ENCODE peak calls at places on chromosomes 4 and X, in five cellular contexts. E is fibroblast of lung; N is right lobe of liver; W is CD8-positive, alpha-beta T cell; G is ascending aorta. F is an unnamed sample. For H3K4me1 and H3K36me3, the result is how much of the 10 kb centered on the place peaks cover.

GRCh38 chr4:189278559-189279165 is 662.0 kb upstream of the FRG1 start:
- DNase-seq in E (no peak), N (no peak), W (no peak), G (no peak), F (no peak)

GRCh38 chr4:79949186-79949585 is 123.8 kb downstream of the ANTXR2 start:
- DNase-seq in E (no peak), N (no peak), W (no peak), G (no peak), F (no peak)

GRCh38 chr4:23041501-23041900 is 348.8 kb downstream of the GBA3 start:
- DNase-seq in E (peak), N (no peak), W (no peak), G (no peak), F (no peak)

GRCh38 chr4:169243808-169244207 is 26.9 kb downstream of the SH3RF1 start:
- DNase-seq in E (peak), N (no peak), W (no peak), G (no peak), F (no peak)

GRCh38 chr4:132266374-132266773 is 882.7 kb upstream of the PCDH10 start:
- DNase-seq in E (no peak), N (no peak), W (no peak), G (no peak), F (no peak)

GRCh38 chr4:16205298-16206164 is 20.7 kb downstream of the TAPT1 start:
- DNase-seq in E (no peak), N (no peak), W (no peak), G (no peak), F (no peak)

GRCh38 chr4:163949976-163950601 is 455.6 kb downstream of the TMA16 start:
- DNase-seq in E (no peak), N (no peak), W (no peak), G (no peak), F (no peak)

GRCh38 chr4:160611181-160611580 is 1508.3 kb downstream of the RAPGEF2 start:
- DNase-seq in E (no peak), N (no peak), W (no peak), G (no peak), F (no peak)

GRCh38 chrX:106391284-106391852 is 220.4 kb upstream of the RADX start:
- DNase-seq in E (peak), N (no peak), W (no peak), G (no peak), F (no peak)

GRCh38 chr4:43855283-43855682 is 593.3 kb downstream of the KCTD8 start:
- DNase-seq in E (no peak), N (no peak), W (no peak), G (no peak), F (no peak)

GRCh38 chr4:161564230-161564834 is 599.5 kb downstream of the FSTL5 start:
- DNase-seq in E (peak), N (no peak), W (no peak), G (no peak), F (no peak)

GRCh38 chr4:7354937-7355336 is 79.8 kb downstream of the PSAPL1 start:
- DNase-seq in E (no peak), N (no peak), W (no peak), G (no peak), F (no peak)

DNA sequence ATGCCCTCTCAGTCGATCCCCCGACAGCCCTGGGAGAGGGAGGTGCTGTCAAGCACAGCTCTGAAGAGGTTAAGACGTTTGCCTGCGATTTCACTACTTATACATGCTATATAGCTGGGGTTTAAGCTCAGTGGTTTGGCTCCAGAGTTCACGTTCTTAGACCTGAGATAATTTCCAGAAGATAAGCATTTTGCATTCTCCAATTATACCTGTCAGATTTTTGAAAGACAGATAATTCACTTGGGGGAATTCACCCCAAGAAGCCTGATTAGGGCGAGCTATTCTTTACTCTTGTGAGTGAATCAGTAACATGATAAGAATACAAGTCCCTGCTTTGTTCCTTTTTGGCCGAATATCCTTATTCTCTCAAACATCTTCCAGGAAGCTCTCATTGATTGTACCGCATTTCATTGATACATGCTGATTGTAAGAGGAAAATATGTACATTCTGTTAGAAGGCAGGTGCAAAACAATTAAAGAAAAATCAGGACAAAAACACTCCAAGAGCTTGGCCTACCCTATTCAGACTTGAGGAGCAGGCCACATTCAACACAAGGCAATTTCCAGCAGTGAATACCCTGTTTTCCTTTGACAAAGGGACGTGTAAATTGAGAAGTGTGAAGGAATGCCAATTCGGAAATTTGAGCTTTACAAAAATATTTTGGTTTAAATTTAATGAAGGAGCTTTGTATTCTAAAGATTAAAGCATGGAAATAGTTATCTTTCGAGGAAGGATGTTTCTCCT is 30.2 kb downstream of the TENM3 start:
- DNase-seq in E (no peak), N (no peak), W (no peak), G (no peak), F (no peak)
- H3K4me1 ChIP-seq in E (under half), N (under half), W (under half), G (under half), F (under half)

GRCh38 chr4:48506716-48507115 is 16.7 kb downstream of the ZAR1 start:
- DNase-seq in E (no peak), N (no peak), W (no peak), G (no peak), F (no peak)
- H3K36me3 ChIP-seq in E (under half), N (under half), W (under half), G (half or more), F (half or more)

DNA sequence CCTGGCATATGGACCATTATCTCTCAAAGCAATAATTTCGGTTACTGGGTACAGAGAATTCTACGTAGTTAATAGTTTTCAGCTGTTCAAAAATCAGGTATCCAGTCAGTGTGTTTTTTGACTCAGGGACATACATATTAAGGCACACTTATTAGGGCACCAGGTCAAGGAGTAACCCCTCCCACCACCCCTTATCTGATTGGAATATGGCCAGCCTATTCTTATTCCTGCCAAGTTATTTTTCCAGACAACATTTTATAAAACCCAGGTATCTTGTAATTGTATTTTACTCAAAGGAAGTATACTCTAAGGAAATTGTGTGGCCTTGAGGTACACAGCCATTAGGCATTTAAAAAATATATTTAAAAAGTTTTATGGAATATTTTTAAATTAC is 4.3 kb downstream of the ZFX start:
- DNase-seq in E (no peak), N (no peak), W (no peak), G (no peak), F (no peak)
- H3K27ac ChIP-seq in E (no peak), N (no peak), W (no peak), G (no peak), F (peak)

GRCh38 chrX:69020316-69020715 is 144.9 kb downstream of the PJA1 start:
- DNase-seq in E (no peak), N (no peak), W (no peak), G (no peak), F (no peak)
- H3K4me1 ChIP-seq in E (under half), N (under half), W (under half), G (under half), F (under half)

DNA sequence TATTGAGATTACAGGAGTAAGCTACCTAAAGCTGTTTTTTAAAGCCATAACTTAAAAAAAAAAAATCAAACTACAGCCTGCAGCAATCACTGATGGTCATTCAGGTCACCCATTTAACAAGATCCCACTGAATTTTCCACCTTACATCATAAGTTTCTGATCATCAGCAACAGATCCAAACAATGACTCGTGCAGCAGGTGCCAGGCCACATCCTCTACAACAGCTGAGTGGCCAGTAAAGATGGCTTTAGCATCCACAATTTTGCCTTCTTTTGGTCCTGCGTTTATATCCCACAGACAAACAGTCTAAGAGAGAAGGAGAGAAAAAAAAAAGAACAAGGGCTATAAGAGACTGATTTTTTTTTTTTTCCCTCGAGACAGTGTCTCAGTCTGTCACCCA is 16.6 kb downstream of the RBBP7 start:
- DNase-seq in E (no peak), N (no peak), W (no peak), G (no peak), F (no peak)
- H3K36me3 ChIP-seq in E (under half), N (under half), W (under half), G (half or more), F (half or more)

GRCh38 chrX:151896734-151897474 is 15.8 kb upstream of the MAGEA4 start:
- DNase-seq in E (peak), N (no peak), W (no peak), G (no peak), F (no peak)
- H3K27ac ChIP-seq in E (no peak), N (no peak), W (no peak), G (no peak), F (no peak)